ENCODE peak calls at places on chromosomes 16 and 17, in seven cellular contexts. W is WERI-Rb-1; X is nephron progenitor cell; J is fibroblast of lung; G is fibroblast of mammary gland; U is tibial artery; K is CD8-positive, alpha-beta T cell. C is an unnamed sample.

GRCh38 chr17:74759243-74759801 is 10.9 kb downstream of the NHERF1 start:
- DNase-seq in W (peak), X (no peak), J (no peak), G (no peak), U (no peak), K (peak), C (no peak)

GRCh38 chr17:66682293-66682692 is 152.6 kb upstream of the CACNG5 start:
- DNase-seq in W (no peak), X (no peak), J (no peak), G (no peak), U (no peak), K (no peak), C (no peak)

GRCh38 chr17:42177684-42178083 is 3.3 kb downstream of the KCNH4 start:
- DNase-seq in W (no peak), X (no peak), J (no peak), G (no peak), U (no peak), K (no peak), C (no peak)

GRCh38 chr16:58366247-58367031 is 25.8 kb upstream of the GINS3 start:
- DNase-seq in W (no peak), X (no peak), J (peak), G (peak), U (no peak), K (no peak), C (no peak)

GRCh38 chr16:89407282-89407924 is 83.0 kb downstream of the ANKRD11 start:
- DNase-seq in W (no peak), X (no peak), J (no peak), G (no peak), U (no peak), K (no peak), C (no peak)

GRCh38 chr17:48052956-48053757 is 5.0 kb downstream of the NFE2L1 start:
- DNase-seq in W (peak), X (peak), J (no peak), G (peak), U (peak), K (no peak), C (peak)

GRCh38 chr17:41655611-41656111 is 31.3 kb upstream of the KRT17 start:
- DNase-seq in W (peak), X (peak), J (no peak), G (no peak), U (no peak), K (no peak), C (peak)

GRCh38 chr17:61996916-61997605 is 68.0 kb downstream of the MED13 start:
- DNase-seq in W (no peak), X (no peak), J (peak), G (no peak), U (no peak), K (no peak), C (no peak)

GRCh38 chr17:44269118-44269794 is 1.3 kb upstream of the SLC4A1 start:
- DNase-seq in W (peak), X (no peak), J (no peak), G (no peak), U (no peak), K (no peak), C (no peak)

GRCh38 chr17:70658840-70659239 is 489.5 kb downstream of the KCNJ2 start:
- DNase-seq in W (no peak), X (no peak), J (no peak), G (no peak), U (no peak), K (no peak), C (no peak)

GRCh38 chr16:71853413-71853812 is 7.6 kb downstream of the ATXN1L start:
- DNase-seq in W (no peak), X (no peak), J (no peak), G (no peak), U (no peak), K (no peak), C (no peak)

GRCh38 chr17:64084086-64084939 is 45.6 kb downstream of the ERN1 start:
- DNase-seq in W (peak), X (no peak), J (peak), G (peak), U (no peak), K (no peak), C (no peak)

GRCh38 chr16:16120382-16121184 is 102.7 kb downstream of the ABCC6 start:
- DNase-seq in W (peak), X (no peak), J (no peak), G (no peak), U (no peak), K (no peak), C (no peak)

GRCh38 chr16:78563905-78564304 is 464.5 kb downstream of the WWOX start:
- DNase-seq in W (no peak), X (no peak), J (peak), G (no peak), U (no peak), K (no peak), C (no peak)

GRCh38 chr17:10936931-10937330 is 99.0 kb upstream of the PIRT start:
- DNase-seq in W (no peak), X (no peak), J (no peak), G (no peak), U (no peak), K (no peak), C (no peak)

GRCh38 chr16:85376292-85377095 is 236.6 kb upstream of the GSE1 start:
- DNase-seq in W (no peak), X (no peak), J (peak), G (no peak), U (peak), K (no peak), C (no peak)

GRCh38 chr16:28931801-28932225 is at the start of gene CD19:
- DNase-seq in W (no peak), X (no peak), J (no peak), G (no peak), U (no peak), K (no peak), C (no peak)

GRCh38 chr16:58299757-58300349 is 5.0 kb upstream of the PRSS54 start:
- DNase-seq in W (peak), X (peak), J (peak), G (peak), U (no peak), K (no peak), C (peak)

GRCh38 chr16:12484987-12485386 is 318.7 kb downstream of the CPPED1 start:
- DNase-seq in W (no peak), X (no peak), J (no peak), G (no peak), U (no peak), K (no peak), C (no peak)

GRCh38 chr17:40648326-40648968 is 829 bp upstream of the SMARCE1 start:
- DNase-seq in W (no peak), X (no peak), J (peak), G (peak), U (peak), K (no peak), C (peak)

GRCh38 chr16:3149630-3150345 is 15.0 kb downstream of the ZNF213 start:
- DNase-seq in W (peak), X (peak), J (peak), G (peak), U (peak), K (peak), C (peak)

GRCh38 chr16:26360867-26361266 is 669.1 kb downstream of the HS3ST4 start:
- DNase-seq in W (no peak), X (no peak), J (no peak), G (no peak), U (no peak), K (no peak), C (no peak)

GRCh38 chr17:64974750-64975317 is 55.6 kb upstream of the LRRC37A3 start:
- DNase-seq in W (no peak), X (no peak), J (no peak), G (no peak), U (no peak), K (no peak), C (no peak)

GRCh38 chr17:9669551-9670008 is 24.3 kb downstream of the USP43 start:
- DNase-seq in W (no peak), X (no peak), J (peak), G (no peak), U (no peak), K (no peak), C (no peak)

GRCh38 chr16:85891033-85891775 is 7.8 kb upstream of the IRF8 start:
- DNase-seq in W (no peak), X (no peak), J (peak), G (no peak), U (no peak), K (no peak), C (no peak)

GRCh38 chr17:80254396-80255241 is 6.0 kb upstream of the RNF213 start:
- DNase-seq in W (no peak), X (no peak), J (peak), G (peak), U (no peak), K (no peak), C (no peak)

GRCh38 chr17:79707441-79707850 is 23.3 kb upstream of the ENPP7 start:
- DNase-seq in W (no peak), X (no peak), J (no peak), G (no peak), U (no peak), K (no peak), C (peak)

GRCh38 chr17:34420254-34420766 is 57.3 kb upstream of the CCL1 start:
- DNase-seq in W (peak), X (peak), J (peak), G (peak), U (no peak), K (peak), C (peak)

GRCh38 chr17:34156401-34156740 is 98.7 kb upstream of the CCL2 start:
- DNase-seq in W (no peak), X (no peak), J (no peak), G (no peak), U (no peak), K (no peak), C (no peak)

GRCh38 chr17:49924589-49924988 is 44.4 kb upstream of the DLX4 start:
- DNase-seq in W (no peak), X (no peak), J (no peak), G (no peak), U (no peak), K (no peak), C (no peak)

DNA sequence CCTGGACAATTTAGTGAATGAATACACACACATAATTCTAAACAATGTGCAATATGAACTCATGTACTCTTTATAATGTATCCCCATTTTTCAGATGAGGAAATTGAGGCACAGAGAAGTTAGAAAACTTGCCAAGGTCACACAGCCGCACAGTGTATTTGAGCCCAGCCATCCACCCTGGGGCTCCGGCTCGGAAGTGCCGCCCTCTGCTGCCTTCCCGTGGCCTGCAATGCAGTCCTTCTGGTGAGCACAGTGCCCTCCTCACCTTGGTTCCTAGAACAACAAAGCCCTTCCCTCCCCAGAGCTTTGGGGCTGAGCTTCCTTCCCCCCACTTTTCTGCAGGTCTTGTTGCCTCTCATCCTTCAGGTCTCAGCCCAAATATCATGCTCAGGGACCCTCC is 63.7 kb downstream of the C16orf78 start:
- DNase-seq in W (no peak), X (no peak), J (no peak), G (no peak), U (peak), K (no peak), C (peak)
- TF ChIP-seq CTCF in W (peak), X (no peak), J (no peak), G (no peak), U (no peak), K (no peak), C (no peak)

GRCh38 chr16:87190288-87191240 is 126.6 kb downstream of the C16orf95 start:
- DNase-seq in W (no peak), X (no peak), J (peak), G (peak), U (no peak), K (no peak), C (no peak)
- TF ChIP-seq CTCF in W (peak), X (no peak), J (no peak), G (peak), U (no peak), K (no peak), C (no peak)

GRCh38 chr16:47110939-47111338 is 32.8 kb downstream of the NETO2 start:
- DNase-seq in W (no peak), X (no peak), J (no peak), G (peak), U (no peak), K (no peak), C (no peak)
- TF ChIP-seq CTCF in W (peak), X (no peak), J (no peak), G (peak), U (no peak), K (no peak), C (no peak)

GRCh38 chr17:76585649-76586593 is at the start of gene ST6GALNAC2:
- DNase-seq in W (peak), X (peak), J (peak), G (no peak), U (peak), K (peak), C (peak)
- TF ChIP-seq CTCF in W (peak), X (no peak), J (peak), G (no peak), U (no peak), K (no peak), C (no peak)

GRCh38 chr16:66166451-66166850 is 200.0 kb upstream of the CDH5 start:
- DNase-seq in W (no peak), X (no peak), J (peak), G (no peak), U (peak), K (no peak), C (no peak)

GRCh38 chr16:66165879-66166278 is 200.6 kb upstream of the CDH5 start:
- DNase-seq in W (no peak), X (no peak), J (no peak), G (no peak), U (peak), K (no peak), C (no peak)

GRCh38 chr16:66168777-66169176 is 197.7 kb upstream of the CDH5 start:
- DNase-seq in W (no peak), X (no peak), J (no peak), G (no peak), U (no peak), K (no peak), C (no peak)

GRCh38 chr16:66169817-66170216 is 196.7 kb upstream of the CDH5 start:
- DNase-seq in W (no peak), X (no peak), J (no peak), G (no peak), U (no peak), K (no peak), C (no peak)

DNA sequence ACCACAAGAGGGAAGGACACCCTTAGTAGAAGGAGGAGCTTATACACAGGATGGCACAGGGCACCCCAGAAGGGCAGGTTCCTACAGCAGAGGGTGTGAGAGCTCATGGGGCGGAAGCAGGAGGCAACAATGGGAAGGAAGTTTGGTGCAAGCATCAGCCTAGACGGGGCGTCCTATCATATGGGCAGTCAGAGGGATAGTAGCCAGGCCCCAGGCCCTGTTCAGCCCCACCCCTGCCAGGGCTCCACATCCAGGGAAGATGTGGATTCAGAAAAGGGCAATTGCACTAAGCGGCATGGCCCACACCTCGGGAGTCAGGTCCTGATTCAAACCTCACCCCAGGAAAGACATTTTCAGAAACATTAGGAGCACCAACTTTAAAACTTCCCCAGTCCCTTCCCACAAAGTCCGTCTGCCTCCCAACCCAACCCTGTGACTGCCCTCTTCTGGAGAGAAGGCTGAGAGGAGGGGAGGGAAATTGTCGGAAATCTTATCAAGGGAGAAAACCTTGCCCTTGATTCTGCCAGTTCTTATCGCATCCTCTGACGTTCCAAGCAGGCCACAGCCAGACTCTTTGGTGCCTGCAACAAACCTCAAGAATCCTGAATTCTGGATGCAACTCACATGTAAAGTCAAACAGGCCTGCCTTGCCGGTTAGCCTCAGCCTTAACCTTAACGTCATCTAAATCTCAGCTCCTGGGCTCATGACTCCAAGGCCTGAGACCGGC is 198.8 kb upstream of the CDH5 start:
- DNase-seq in W (no peak), X (no peak), J (peak), G (peak), U (no peak), K (no peak), C (no peak)
- TF ChIP-seq CTCF in W (peak), X (peak), J (peak), G (peak), U (no peak), K (no peak), C (no peak)

DNA sequence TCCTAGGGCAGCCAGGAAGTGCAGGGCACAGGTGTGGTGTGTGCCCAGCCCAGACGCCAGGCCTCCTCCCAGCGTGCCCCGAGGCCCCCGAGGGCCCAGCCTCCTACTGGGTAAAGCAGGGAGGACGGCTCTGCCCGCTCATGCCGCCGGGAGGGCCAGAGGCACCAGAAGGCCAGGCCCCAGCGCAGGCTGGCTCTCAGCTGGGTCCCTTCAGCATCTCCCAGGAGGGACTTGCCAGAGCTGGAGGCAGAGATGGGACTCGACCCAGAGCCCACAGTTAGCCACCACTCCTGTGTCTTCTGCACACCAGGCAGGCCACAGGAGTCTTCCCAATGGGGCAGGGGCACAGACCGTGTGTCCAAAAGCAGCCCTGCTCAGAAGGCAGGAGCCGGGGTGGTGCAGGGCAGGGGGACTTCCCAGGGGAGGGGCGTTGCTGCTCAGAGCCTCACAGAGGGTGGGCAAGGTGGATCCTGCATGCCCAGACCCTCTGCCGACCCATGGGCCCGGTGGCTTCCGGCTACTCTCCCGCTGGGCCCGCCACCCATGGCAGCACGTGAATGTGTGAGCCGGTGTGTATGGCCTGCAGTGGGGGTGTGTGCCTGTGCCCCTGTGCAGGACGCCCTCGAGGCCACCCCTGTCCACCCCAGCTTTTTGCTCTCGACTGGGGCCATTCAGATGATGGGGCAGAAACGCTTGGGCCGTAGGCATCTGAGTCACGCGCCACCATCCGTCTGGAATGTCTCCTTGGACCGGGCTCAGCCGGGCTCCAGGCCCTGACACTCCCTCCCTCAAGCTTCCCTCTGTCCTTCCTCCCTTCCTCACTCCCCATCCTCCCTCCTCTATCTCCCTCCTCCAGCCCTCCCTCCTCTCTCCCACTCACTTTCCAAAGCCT is 5.7 kb upstream of the ZNF469 start:
- DNase-seq in W (no peak), X (no peak), J (peak), G (peak), U (peak), K (no peak), C (peak)
- TF ChIP-seq CTCF in W (no peak), X (no peak), J (no peak), G (no peak), U (no peak), K (no peak), C (peak)

DNA sequence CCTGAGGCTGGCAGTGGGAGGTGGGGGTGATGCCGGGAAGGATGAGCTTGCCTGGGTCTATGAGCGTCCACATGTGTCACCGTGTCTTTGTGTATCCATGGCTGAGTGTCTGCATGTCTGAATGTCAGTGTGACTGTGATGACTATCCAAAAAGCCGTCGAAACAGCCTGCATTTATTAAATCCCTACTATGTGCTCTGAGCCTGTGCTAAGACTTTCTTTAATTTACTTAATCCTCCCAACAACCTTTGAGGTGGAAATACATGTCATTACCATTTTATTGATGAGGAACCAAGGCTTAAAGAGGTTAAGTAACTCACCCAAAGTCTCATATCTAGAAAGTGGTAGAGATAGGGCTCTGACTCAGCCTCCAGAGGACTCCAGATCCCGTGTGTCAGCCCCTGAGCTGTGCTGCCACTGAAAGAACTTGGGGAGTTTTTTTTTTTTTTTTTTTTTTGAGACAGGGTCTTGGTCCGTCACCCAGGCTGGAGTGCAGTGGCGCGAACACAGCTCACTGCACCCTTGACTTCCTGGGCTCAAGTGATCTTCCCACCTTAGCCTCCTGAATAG is 20.0 kb downstream of the ARHGAP23 start:
- DNase-seq in W (no peak), X (no peak), J (peak), G (no peak), U (no peak), K (no peak), C (no peak)
- TF ChIP-seq CTCF in W (no peak), X (no peak), J (no peak), G (no peak), U (no peak), K (no peak), C (no peak)

DNA sequence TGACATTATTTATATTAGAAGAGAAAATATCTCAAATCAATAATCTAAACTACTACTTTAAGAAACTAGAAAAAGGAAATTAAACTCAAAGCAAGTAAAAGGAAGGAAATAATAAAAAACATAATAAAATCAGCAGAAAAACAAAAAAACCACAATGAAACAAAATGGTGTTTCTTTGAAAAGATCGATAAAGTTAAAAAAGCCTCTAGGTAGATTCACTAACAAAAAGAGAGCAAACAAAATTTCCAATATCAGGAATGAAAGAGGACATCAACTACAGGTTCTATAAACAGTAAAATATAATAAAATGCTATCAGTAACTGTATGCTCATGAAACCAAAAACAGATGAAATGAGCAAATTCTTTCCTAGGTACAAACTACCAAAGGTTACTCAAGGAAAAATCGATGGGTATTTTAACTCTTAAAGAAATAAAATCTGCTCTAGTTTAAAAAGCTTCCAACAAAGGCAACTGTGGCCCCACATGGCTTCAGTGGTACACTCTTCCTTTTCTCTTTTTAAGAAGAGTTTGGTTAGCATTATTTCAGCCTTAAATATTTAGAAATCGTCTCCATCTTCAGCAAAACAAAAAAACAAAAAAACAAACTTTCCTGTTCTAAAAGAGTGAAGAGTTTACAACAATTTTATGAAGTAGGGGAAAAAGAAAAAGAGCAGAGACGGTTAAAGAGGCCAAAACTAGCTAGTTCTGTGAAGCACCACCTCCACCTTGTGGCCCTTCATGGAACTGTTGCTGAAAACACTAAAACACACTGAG is 102.2 kb downstream of the TRIM37 start:
- DNase-seq in W (peak), X (peak), J (peak), G (peak), U (no peak), K (peak), C (peak)
- TF ChIP-seq CTCF in W (peak), X (peak), J (peak), G (peak), U (peak), K (peak), C (peak)

C was measured in glutamatergic neuron.